ENCODE peak calls at places on chromosomes 7 and 10, in nine cellular contexts. P is fibroblast of the aortic adventitia, E is fibroblast of mammary gland, T is colonic mucosa, H is neural progenitor cell, Q is endothelial cell, G is GM20000, S is breast epithelium, J is AG04450. K is an unnamed sample.

GRCh38 chr10:27192284-27192683 is 37.1 kb downstream of the MASTL start:
- DNase-seq in J (peak; percentile 63), H (no peak), G (no peak), Q (no peak), T (no peak), E (peak; percentile 97), P (peak; percentile 93), S (no peak), K (no peak)

GRCh38 chr10:47248436-47249090 is 51.4 kb upstream of the GDF10 start:
- DNase-seq in H (no peak), E (no peak), T (no peak), P (no peak), J (no peak), S (no peak), G (no peak), Q (no peak), K (no peak)

GRCh38 chr10:44970812-44971395 is 7.7 kb downstream of the DEPP1 start:
- DNase-seq in G (no peak), E (no peak), P (no peak), J (no peak), S (no peak), H (no peak), Q (no peak), T (no peak), K (no peak)

GRCh38 chr7:43815373-43815772 is 53.9 kb downstream of the MRPS24 start:
- DNase-seq in T (no peak), S (no peak), E (no peak), P (no peak), J (no peak), H (no peak), Q (peak; percentile 12), G (no peak), K (no peak)

GRCh38 chr7:80711521-80711920 is 73.1 kb downstream of the CD36 start:
- DNase-seq in G (no peak), S (no peak), E (peak; percentile 97), H (no peak), Q (no peak), J (no peak), P (peak; percentile 69), T (no peak), K (no peak)

GRCh38 chr7:122310119-122311021 is 5.8 kb upstream of the FEZF1 start:
- DNase-seq in T (no peak), H (peak; percentile 91), G (no peak), J (no peak), E (no peak), P (peak; percentile 23), S (no peak), Q (peak; percentile 34), K (no peak)

GRCh38 chr10:12389154-12389734 is 39.9 kb downstream of the CAMK1D start:
- DNase-seq in J (no peak), E (no peak), T (peak; percentile 57), P (no peak), Q (no peak), S (peak; percentile 44), H (no peak), G (no peak), K (no peak)

GRCh38 chr10:2476236-2476814 is 591.0 kb upstream of the PFKP start:
- DNase-seq in E (no peak), P (no peak), T (no peak), Q (no peak), S (no peak), H (no peak), J (no peak), G (no peak), K (no peak)

GRCh38 chr7:27739301-27739913 is 555 bp upstream of the TAX1BP1 start:
- DNase-seq in Q (no peak), S (no peak), G (no peak), E (no peak), J (peak; percentile 24), P (peak; percentile 76), H (no peak), T (peak; percentile 38), K (no peak)

GRCh38 chr7:98990356-98990755 is 112.0 kb downstream of the TRRAP start:
- DNase-seq in S (no peak), P (no peak), H (no peak), T (no peak), E (no peak), J (no peak), Q (no peak), G (no peak), K (no peak)

GRCh38 chr10:126012485-126012884 is 116.1 kb downstream of the FANK1 start:
- DNase-seq in G (no peak), Q (no peak), H (no peak), P (no peak), E (peak; percentile 54), T (no peak), S (no peak), J (no peak), K (no peak)

GRCh38 chr7:139284252-139284896 is 53.3 kb downstream of the UBN2 start:
- DNase-seq in S (no peak), P (no peak), J (no peak), T (peak; percentile 32), G (no peak), H (no peak), E (no peak), Q (no peak), K (no peak)

GRCh38 chr10:79270471-79271246 is 76.6 kb upstream of the PPIF start:
- DNase-seq in E (no peak), H (no peak), T (no peak), G (no peak), J (no peak), Q (no peak), S (no peak), P (no peak), K (no peak)

GRCh38 chr10:113047963-113048781 is 98.1 kb downstream of the TCF7L2 start:
- DNase-seq in H (no peak), G (no peak), T (no peak), Q (no peak), E (no peak), S (no peak), J (no peak), P (no peak), K (no peak)

GRCh38 chr10:125961743-125962142 is 65.4 kb downstream of the FANK1 start:
- DNase-seq in H (peak; percentile 24), T (no peak), E (no peak), P (no peak), Q (no peak), G (no peak), J (no peak), S (no peak), K (no peak)

GRCh38 chr10:79979310-79979972 is 30.5 kb upstream of the SFTPD start:
- DNase-seq in J (no peak), E (no peak), Q (no peak), H (no peak), S (no peak), T (no peak), P (no peak), G (no peak), K (no peak)

GRCh38 chr7:132049462-132050304 is 493.3 kb upstream of the PODXL start:
- DNase-seq in T (peak; percentile 78), G (peak; percentile 43), J (no peak), Q (peak; percentile 69), P (peak; percentile 46), E (peak; percentile 31), H (peak; percentile 69), S (no peak), K (no peak)
- TF ChIP-seq CTCF in T (peak; percentile 46), G (peak; percentile 47), J (peak; percentile 70), Q (peak; percentile 79), P (peak; percentile 71), E (peak; percentile 75), H (peak; percentile 84), S (peak; percentile 36), K (peak; percentile 64)

DNA sequence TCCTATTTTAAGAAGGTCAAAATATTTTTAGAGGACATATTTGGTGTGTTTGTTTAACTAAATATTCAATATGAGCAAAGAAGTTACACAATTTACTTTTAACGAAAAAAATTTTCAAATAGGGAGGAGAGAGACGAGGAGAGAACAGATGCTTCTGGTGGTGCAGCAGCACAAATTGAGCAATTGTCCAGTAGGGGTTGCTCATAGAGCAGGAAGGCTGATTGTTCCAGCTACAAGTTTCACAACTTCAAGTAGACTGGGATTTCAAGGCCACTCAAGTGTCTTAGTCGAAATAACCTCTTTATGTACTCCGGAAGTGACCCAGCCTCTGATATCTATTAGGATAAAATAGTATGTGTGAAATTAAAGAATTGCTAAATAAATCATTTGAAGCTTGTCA is 197.9 kb downstream of the HDAC9 start:
- DNase-seq in Q (peak; percentile 9), E (peak; percentile 94), T (no peak), P (peak; percentile 93), H (peak; percentile 43), G (no peak), J (peak; percentile 63), S (no peak), K (no peak)
- TF ChIP-seq CTCF in Q (no peak), E (peak; percentile 93), T (peak; percentile 23), P (peak; percentile 86), H (peak; percentile 57), G (no peak), J (peak; percentile 85), S (peak; percentile 60), K (peak; percentile 60)

GRCh38 chr7:138099813-138100212 is 23.6 kb downstream of the AKR1D1 start:
- DNase-seq in G (no peak), J (no peak), S (no peak), H (no peak), E (no peak), P (no peak), Q (no peak), T (no peak), K (no peak)

GRCh38 chr7:138095972-138096935 is 20.0 kb downstream of the AKR1D1 start:
- DNase-seq in P (no peak), G (no peak), S (no peak), E (no peak), Q (no peak), J (no peak), H (no peak), T (peak; percentile 26), K (no peak)

GRCh38 chr7:138092486-138093028 is 16.3 kb downstream of the AKR1D1 start:
- DNase-seq in G (no peak), E (no peak), J (no peak), S (no peak), H (no peak), Q (no peak), P (no peak), T (no peak), K (no peak)

GRCh38 chr7:138097064-138097741 is 20.9 kb downstream of the AKR1D1 start:
- DNase-seq in P (peak; percentile 1), E (peak; percentile 7), G (peak; percentile 32), H (peak; percentile 30), T (peak; percentile 23), J (no peak), Q (peak; percentile 35), S (no peak), K (no peak)
- TF ChIP-seq CTCF in P (no peak), E (peak; percentile 13), G (no peak), H (peak; percentile 27), T (no peak), J (peak; percentile 15), Q (no peak), S (no peak), K (no peak)

DNA sequence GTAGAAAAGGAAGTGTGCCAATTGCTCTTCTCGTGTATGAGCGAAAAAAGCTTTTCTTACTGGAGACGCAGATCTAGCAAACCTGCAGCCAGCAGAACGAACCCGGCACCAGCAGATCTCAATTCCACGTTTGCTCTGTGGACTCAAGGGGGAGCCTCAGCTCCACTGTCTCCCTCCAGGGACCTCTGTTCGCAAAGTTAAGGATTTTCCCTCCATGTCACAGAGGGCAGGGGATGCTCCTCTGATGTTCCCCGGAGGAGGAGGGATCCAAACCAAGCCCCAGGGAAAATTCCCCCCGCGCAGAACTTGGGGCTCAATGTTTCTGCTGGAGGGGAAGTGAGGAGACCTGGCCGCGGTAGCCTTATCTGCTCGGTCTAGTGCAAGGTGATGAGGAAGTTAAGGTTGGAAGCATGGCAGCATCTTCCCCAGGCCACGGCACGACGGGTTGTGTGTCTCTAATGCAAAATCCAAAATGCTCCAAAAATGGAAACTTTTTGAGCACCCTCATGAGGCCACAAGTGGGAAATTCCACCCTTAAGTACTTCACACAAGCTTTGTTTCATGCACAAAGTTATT is 9.0 kb downstream of the IQCE start:
- DNase-seq in Q (peak; percentile 51), P (peak; percentile 70), J (no peak), S (no peak), T (no peak), G (no peak), E (peak; percentile 61), H (peak; percentile 76), K (no peak)
- TF ChIP-seq CTCF in Q (no peak), P (peak; percentile 76), J (peak; percentile 77), S (no peak), T (no peak), G (no peak), E (peak; percentile 66), H (peak; percentile 67), K (peak; percentile 45)

K was measured in D721Med.